ENCODE peak calls at places on chromosomes 2 and 18, in eight cellular contexts. H, G, X, F, E, P, W and Z are unnamed samples.

GRCh38 chr2:120765911-120766757 is 30.5 kb downstream of the GLI2 start:
- DNase-seq in E (peak; percentile 26), W (no peak), P (no peak), H (peak; percentile 19), X (peak; percentile 59), F (no peak), G (no peak), Z (no peak)

GRCh38 chr2:85066006-85066405 is 67.2 kb upstream of the TCF7L1 start:
- DNase-seq in X (no peak), F (no peak), P (no peak), E (no peak), G (no peak), H (no peak), W (no peak), Z (peak; percentile 37)

GRCh38 chr2:66048667-66049066 is 386.3 kb upstream of the MEIS1 start:
- DNase-seq in E (no peak), F (no peak), W (no peak), P (no peak), H (no peak), X (no peak), G (no peak), Z (no peak)

GRCh38 chr2:3265981-3266726 is 111.5 kb downstream of the EIPR1 start:
- DNase-seq in H (no peak), W (peak; percentile 69), P (no peak), E (no peak), G (no peak), F (no peak), X (no peak), Z (peak; percentile 98)

GRCh38 chr2:161004379-161004778 is 155.8 kb upstream of the TANK start:
- DNase-seq in E (peak; percentile 13), G (no peak), P (no peak), H (no peak), X (peak; percentile 26), F (no peak), W (no peak), Z (no peak)

GRCh38 chr2:129707800-129708199 is 271.7 kb upstream of the RAB6C start:
- DNase-seq in X (no peak), H (no peak), E (no peak), G (no peak), F (no peak), W (peak; percentile 63), P (no peak), Z (no peak)

GRCh38 chr2:115084446-115084845 is 642.0 kb downstream of the DPP10 start:
- DNase-seq in W (no peak), G (no peak), H (no peak), X (no peak), F (no peak), E (no peak), P (no peak), Z (peak; percentile 78)

GRCh38 chr2:23487735-23488492 is 102.9 kb downstream of the KLHL29 start:
- DNase-seq in H (no peak), W (no peak), P (no peak), F (no peak), X (no peak), E (peak; percentile 57), G (peak; percentile 49), Z (no peak)

GRCh38 chr18:42425025-42425424 is 470.0 kb downstream of the PIK3C3 start:
- DNase-seq in E (no peak), P (no peak), W (no peak), F (no peak), H (no peak), X (no peak), G (no peak), Z (no peak)

GRCh38 chr18:61635901-61636528 is 256.8 kb downstream of the RNF152 start:
- DNase-seq in H (peak; percentile 16), W (no peak), E (peak; percentile 34), F (no peak), P (peak; percentile 10), G (peak; percentile 38), X (peak; percentile 75), Z (peak; percentile 97)

GRCh38 chr2:158745067-158745865 is 49.9 kb upstream of the DAPL1 start:
- DNase-seq in P (peak; percentile 9), X (peak; percentile 84), G (peak; percentile 47), W (no peak), H (peak; percentile 23), F (peak; percentile 16), E (peak; percentile 55), Z (peak; percentile 69)

GRCh38 chr18:42185486-42185885 is 230.5 kb downstream of the PIK3C3 start:
- DNase-seq in W (no peak), G (no peak), P (no peak), F (no peak), E (no peak), H (no peak), X (no peak), Z (peak; percentile 54)

GRCh38 chr2:28226558-28226957 is 166.1 kb upstream of the FOSL2 start:
- DNase-seq in F (no peak), H (no peak), X (no peak), W (no peak), P (no peak), G (no peak), E (no peak), Z (no peak)